ENCODE peak calls at places on chromosomes 4 and X, in six cellular contexts. G is transverse colon; H is CD4-positive, alpha-beta memory T cell; T is left ventricle myocardium inferior; R is small intestine; K is Peyer's patch. N is an unnamed sample.
A peak's percentile ranks its signal among the peaks of the same experiment; 100 is the strongest.

GRCh38 chr4:112172180-112172579 is 26.9 kb downstream of the FAM241A start:
- DNase-seq in K (no peak), G (no peak), H (no peak), R (no peak), T (no peak), N (no peak)

GRCh38 chrX:71253253-71254091 is 468 bp downstream of the ZMYM3 start:
- DNase-seq in R (no peak), K (peak; percentile 52), T (peak; percentile 20), H (peak; percentile 16), G (peak; percentile 46), N (no peak)

GRCh38 chr4:78336093-78336943 is 215.3 kb upstream of the ANXA3 start:
- DNase-seq in K (no peak), T (no peak), R (peak; percentile 32), H (no peak), G (no peak), N (no peak)

GRCh38 chr4:1299301-1299860 is 9.7 kb downstream of the MAEA start:
- DNase-seq in R (no peak), G (no peak), T (no peak), H (no peak), K (no peak), N (no peak)

GRCh38 chrX:46305431-46305830 is 239.8 kb downstream of the ZNF674 start:
- DNase-seq in T (no peak), R (no peak), H (no peak), G (no peak), K (no peak), N (no peak)

GRCh38 chr4:78784255-78784654 is 8.1 kb downstream of the BMP2K start:
- DNase-seq in K (no peak), G (no peak), H (no peak), T (no peak), R (no peak), N (no peak)

GRCh38 chr4:96293806-96294205 is 453.9 kb downstream of the PDHA2 start:
- DNase-seq in H (no peak), G (no peak), R (peak; percentile 1), K (no peak), T (no peak), N (no peak)

GRCh38 chr4:6278801-6279197 is 9.1 kb downstream of the WFS1 start:
- DNase-seq in T (peak; percentile 58), H (no peak), K (peak; percentile 72), G (peak; percentile 56), R (peak; percentile 92), N (no peak)

GRCh38 chrX:14916017-14916674 is 42.9 kb downstream of the MOSPD2 start:
- DNase-seq in T (no peak), K (no peak), R (no peak), H (no peak), G (no peak), N (no peak)

GRCh38 chr4:122992111-122992510 is 69.7 kb upstream of the NUDT6 start:
- DNase-seq in G (no peak), R (no peak), K (no peak), H (no peak), T (no peak), N (no peak)

GRCh38 chrX:133401539-133401938 is 13.8 kb downstream of the GPC4 start:
- DNase-seq in T (no peak), H (no peak), K (no peak), R (no peak), G (no peak), N (no peak)

GRCh38 chrX:115606861-115607260 is 45.9 kb downstream of the PLS3 start:
- DNase-seq in R (no peak), G (no peak), H (no peak), T (no peak), K (no peak), N (no peak)

DNA sequence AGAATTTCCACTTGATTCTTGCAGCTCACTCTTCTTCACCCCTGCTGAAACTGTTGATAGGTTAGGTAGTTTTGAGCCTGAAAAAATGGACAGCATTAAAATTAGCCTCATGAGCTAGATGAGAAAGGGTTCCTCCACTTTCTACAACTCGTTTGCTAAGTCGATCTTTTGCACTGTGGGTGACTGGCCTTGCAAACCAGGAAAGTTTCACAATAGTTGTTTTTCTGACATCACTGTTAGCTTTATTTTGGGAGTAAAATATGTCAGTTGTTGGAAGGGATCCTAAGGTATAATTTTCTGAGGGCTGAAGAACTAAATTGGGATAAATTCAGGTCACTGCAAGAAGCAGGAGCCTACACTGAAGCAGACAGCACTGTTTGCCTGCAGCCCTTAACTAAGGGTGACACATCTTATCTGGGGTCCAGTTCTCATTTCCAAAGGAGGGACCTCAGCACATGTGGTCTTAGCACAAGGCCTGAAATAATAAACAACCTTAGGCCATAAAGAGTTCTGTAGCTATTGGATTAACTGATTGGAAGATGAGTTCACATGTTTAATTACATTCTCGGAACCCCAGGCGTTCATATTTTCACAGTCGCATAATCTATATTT is 29.1 kb downstream of the ANAPC4 start:
- DNase-seq in H (no peak), R (no peak), G (no peak), T (no peak), K (no peak), N (no peak)
- H3K4me1 ChIP-seq in H (no peaks in the 10 kb centered on the region), R (no peaks in the 10 kb centered on the region), G (no peaks in the 10 kb centered on the region), T (no peaks in the 10 kb centered on the region), K (no peaks in the 10 kb centered on the region), N (no peaks in the 10 kb centered on the region)

GRCh38 chrX:130826249-130826648 is 76.8 kb downstream of the ENOX2 start:
- DNase-seq in T (no peak), K (no peak), H (no peak), G (no peak), R (no peak), N (no peak)

GRCh38 chrX:130831347-130831722 is 71.7 kb downstream of the ENOX2 start:
- DNase-seq in H (no peak), K (no peak), G (no peak), T (no peak), R (no peak), N (no peak)

GRCh38 chrX:130830599-130831346 is 72.2 kb downstream of the ENOX2 start:
- DNase-seq in K (no peak), T (no peak), R (no peak), G (no peak), H (no peak), N (no peak)

GRCh38 chrX:130829526-130830515 is 73.2 kb downstream of the ENOX2 start:
- DNase-seq in H (no peak), K (no peak), R (peak; percentile 5), G (no peak), T (no peak), N (no peak)

DNA sequence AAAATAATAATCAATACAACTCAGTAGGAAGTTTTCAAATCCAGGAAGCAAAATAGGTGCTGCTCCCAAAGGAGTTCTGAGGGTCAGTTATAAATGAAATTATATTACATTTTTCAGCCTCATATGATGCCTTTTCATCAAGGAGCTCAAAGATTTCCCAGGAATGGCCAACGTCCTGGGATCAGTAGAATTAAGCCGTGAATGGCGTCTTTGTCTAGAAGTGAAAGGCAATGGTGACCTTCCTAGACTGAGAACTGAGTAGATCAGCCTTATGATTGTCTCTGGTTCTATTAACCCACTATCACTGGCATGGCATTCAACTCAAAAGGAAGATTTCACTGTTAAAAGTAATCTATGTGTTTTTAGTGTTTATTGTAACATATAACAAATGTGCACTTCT is 74.4 kb downstream of the ENOX2 start:
- DNase-seq in G (no peak), T (no peak), K (no peak), H (no peak), R (no peak), N (no peak)
- H3K4me1 ChIP-seq in G (no peaks in the 10 kb centered on the region), T (no peaks in the 10 kb centered on the region), K (no peaks in the 10 kb centered on the region), H (no peaks in the 10 kb centered on the region), R (no peaks in the 10 kb centered on the region), N (no peaks in the 10 kb centered on the region)

DNA sequence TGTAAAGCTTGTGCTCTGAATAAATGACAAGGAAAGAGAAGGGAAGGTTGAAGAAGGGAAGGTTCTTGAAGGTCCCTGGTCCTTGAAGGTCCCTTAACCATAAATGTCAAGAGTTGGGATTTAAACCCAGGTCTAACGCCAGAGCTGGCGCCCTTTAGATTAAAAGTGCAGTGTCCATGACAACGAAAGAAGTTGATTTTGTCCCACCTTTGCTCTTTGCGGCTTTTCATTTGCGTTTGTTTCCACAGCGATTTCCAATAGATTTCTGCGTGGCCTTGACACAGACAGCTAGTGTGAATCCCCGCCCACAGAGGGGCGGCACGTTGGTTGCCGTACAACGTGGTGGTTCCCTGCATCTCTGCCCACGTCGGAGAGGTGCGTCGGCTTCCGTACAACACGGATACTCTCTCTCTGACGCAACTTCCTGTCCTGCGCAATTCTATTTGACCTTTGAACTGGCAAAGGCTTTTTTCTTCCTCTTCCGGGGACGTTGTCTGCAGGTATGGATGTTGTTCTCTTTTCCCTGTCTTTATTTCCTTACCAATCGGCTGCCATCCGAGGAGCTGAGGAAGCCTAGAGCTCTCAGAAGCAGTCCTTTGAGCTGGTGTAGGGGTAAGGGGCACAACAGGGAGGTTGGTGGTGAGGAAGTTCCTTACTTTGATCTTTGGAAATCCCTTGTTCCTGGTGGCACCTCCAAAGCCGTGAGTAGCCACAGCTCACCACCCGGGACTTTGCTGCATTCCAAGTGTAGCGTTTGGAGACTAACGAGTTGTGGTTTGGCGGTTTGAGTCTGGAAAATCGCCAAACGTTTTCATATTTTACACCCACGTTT is at the start of gene RPL34:
- DNase-seq in G (peak; percentile 97), H (peak; percentile 96), T (peak; percentile 95), R (peak; percentile 99), K (peak; percentile 99), N (peak; percentile 87)
- H3K4me1 ChIP-seq in G (no peaks in the 10 kb centered on the region), H (peaks cover 49% of the 10 kb centered on the region), T (peaks cover 60% of the 10 kb centered on the region), R (no peaks in the 10 kb centered on the region), K (no peaks in the 10 kb centered on the region), N (no peaks in the 10 kb centered on the region)

GRCh38 chrX:68694429-68695205 is 47.2 kb downstream of the STARD8 start:
- DNase-seq in T (no peak), K (no peak), R (peak; percentile 36), H (no peak), G (no peak), N (no peak)

GRCh38 chrX:68691921-68692320 is 44.5 kb downstream of the STARD8 start:
- DNase-seq in R (no peak), G (no peak), T (no peak), K (no peak), H (no peak), N (no peak)

GRCh38 chrX:68692651-68693050 is 45.2 kb downstream of the STARD8 start:
- DNase-seq in G (no peak), H (no peak), K (no peak), R (no peak), T (no peak), N (no peak)

GRCh38 chrX:68695206-68695845 is 47.9 kb downstream of the STARD8 start:
- DNase-seq in T (no peak), H (no peak), R (no peak), G (no peak), K (no peak), N (no peak)

DNA sequence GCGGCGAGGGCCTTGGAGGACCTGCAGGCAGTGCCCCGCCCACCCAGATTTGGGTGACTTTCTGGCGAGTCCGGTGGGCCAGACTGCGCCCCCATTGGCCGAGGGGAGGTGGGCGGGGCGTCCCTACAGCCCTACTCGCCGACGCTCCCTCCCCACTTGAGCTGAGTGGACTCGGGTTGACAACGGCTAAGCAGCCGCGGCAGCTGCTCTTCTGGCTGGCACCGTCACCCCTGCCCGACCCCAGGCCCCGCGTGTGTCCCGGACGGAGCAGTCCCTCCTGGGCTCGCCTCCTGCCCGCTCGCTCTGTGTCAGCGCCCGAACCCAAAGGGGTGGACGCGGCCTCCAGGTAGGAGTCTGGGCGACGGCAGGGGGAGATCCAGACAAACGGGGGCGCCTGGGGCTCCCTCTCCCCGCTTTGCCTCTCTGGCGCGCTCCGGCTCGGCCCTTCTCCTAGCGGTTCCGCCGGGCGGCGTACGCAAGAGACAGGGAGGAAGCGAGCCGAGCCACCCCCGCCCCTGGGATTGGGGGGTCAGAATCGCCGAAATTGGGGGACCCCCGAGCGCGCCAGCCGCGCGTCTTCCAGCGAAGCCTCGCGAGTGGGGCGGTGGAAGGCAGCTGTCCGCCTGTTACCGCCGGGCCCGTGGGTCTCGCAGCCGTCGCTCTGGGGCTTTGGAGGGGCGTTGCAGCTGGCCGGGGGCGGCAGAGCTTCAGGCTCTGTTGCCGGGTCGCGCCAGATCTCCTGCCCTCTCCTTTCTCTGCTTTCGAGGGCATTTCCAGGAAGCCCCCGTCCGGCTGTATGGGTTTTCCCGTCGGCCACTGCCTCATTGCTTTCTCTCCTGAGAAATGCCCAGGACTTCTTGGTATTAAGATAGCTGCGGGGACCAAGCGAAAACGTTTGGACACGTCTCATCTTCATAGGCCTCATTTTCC is 46.3 kb downstream of the STARD8 start:
- DNase-seq in H (no peak), G (peak; percentile 69), T (peak; percentile 86), R (no peak), K (peak; percentile 71), N (peak; percentile 76)
- H3K4me1 ChIP-seq in H (no peaks in the 10 kb centered on the region), G (no peaks in the 10 kb centered on the region), T (peaks cover 29% of the 10 kb centered on the region), R (no peaks in the 10 kb centered on the region), K (no peaks in the 10 kb centered on the region), N (peaks cover 24% of the 10 kb centered on the region)

N was measured in NT2/D1.